ENCODE peak calls at places on chromosomes 1 and 21, in six cellular contexts. G, B, N, S, C and M are unnamed samples.

GRCh38 chr21:46599251-46599572 is 5.7 kb downstream of the S100B start:
- DNase-seq in G (peak; percentile 43), B (peak; percentile 82), N (peak; percentile 92), S (no peak), C (no peak), M (no peak)

GRCh38 chr1:33985166-33985565 is 121.3 kb downstream of the HMGB4 start:
- DNase-seq in G (no peak), B (peak; percentile 42), N (no peak), S (no peak), C (no peak), M (peak; percentile 53)

GRCh38 chr1:27496604-27497155 is 6.7 kb upstream of the WASF2 start:
- DNase-seq in G (no peak), B (peak; percentile 22), N (peak; percentile 52), S (no peak), C (no peak), M (peak; percentile 74)

GRCh38 chr1:84402060-84402459 is 3.8 kb downstream of the DNASE2B start:
- DNase-seq in G (no peak), B (no peak), N (no peak), S (no peak), C (no peak), M (peak; percentile 38)

GRCh38 chr1:208239518-208240381 is 4.4 kb downstream of the PLXNA2 start:
- DNase-seq in G (peak; percentile 11), B (no peak), N (no peak), S (no peak), C (no peak), M (peak; percentile 81)

GRCh38 chr1:67685558-67686271 is 714 bp downstream of the GADD45A start:
- DNase-seq in G (peak; percentile 61), B (peak; percentile 47), N (peak; percentile 59), S (peak; percentile 58), C (peak; percentile 37), M (peak; percentile 56)

GRCh38 chr1:233735847-233736246 is 121.9 kb downstream of the KCNK1 start:
- DNase-seq in G (no peak), B (no peak), N (no peak), S (no peak), C (no peak), M (no peak)

GRCh38 chr1:103576065-103576464 is 4.7 kb downstream of the AMY2B start:
- DNase-seq in G (no peak), B (peak; percentile 20), N (peak; percentile 11), S (no peak), C (no peak), M (no peak)

GRCh38 chr21:43194303-43195130 is 25.7 kb downstream of the CRYAA start:
- DNase-seq in G (peak; percentile 19), B (no peak), N (no peak), S (no peak), C (no peak), M (peak; percentile 13)

GRCh38 chr1:172425339-172425738 is 4.9 kb downstream of the C1orf105 start:
- DNase-seq in G (no peak), B (no peak), N (no peak), S (no peak), C (no peak), M (no peak)

GRCh38 chr1:6869002-6869380 is 83.7 kb downstream of the CAMTA1 start:
- DNase-seq in G (no peak), B (peak; percentile 33), N (no peak), S (no peak), C (no peak), M (no peak)

GRCh38 chr1:244970661-244971523 is 106.5 kb upstream of the HNRNPU start:
- DNase-seq in G (peak; percentile 96), B (peak; percentile 98), N (peak; percentile 98), S (peak; percentile 94), C (peak; percentile 91), M (peak; percentile 93)

GRCh38 chr1:26218906-26219494 is 15.0 kb upstream of the CEP85 start:
- DNase-seq in G (no peak), B (no peak), N (no peak), S (no peak), C (no peak), M (no peak)

GRCh38 chr21:45497846-45498645 is 44.2 kb downstream of the SLC19A1 start:
- DNase-seq in G (peak; percentile 10), B (no peak), N (no peak), S (peak; percentile 2), C (no peak), M (no peak)

GRCh38 chr1:26983863-26984262 is 9.6 kb upstream of the TRNP1 start:
- DNase-seq in G (no peak), B (no peak), N (no peak), S (no peak), C (no peak), M (no peak)

GRCh38 chr1:227841141-227841540 is 25.7 kb downstream of the PRSS38 start:
- DNase-seq in G (no peak), B (no peak), N (no peak), S (no peak), C (no peak), M (no peak)

GRCh38 chr1:20399196-20399595 is 86.8 kb downstream of the CAMK2N1 start:
- DNase-seq in G (no peak), B (no peak), N (no peak), S (no peak), C (no peak), M (no peak)

GRCh38 chr21:34642211-34643075 is 26.4 kb upstream of the CLIC6 start:
- DNase-seq in G (no peak), B (no peak), N (peak; percentile 31), S (no peak), C (no peak), M (no peak)

GRCh38 chr21:9738527-9738926 is 782.9 kb upstream of the TPTE start:
- DNase-seq in G (no peak), B (no peak), N (no peak), S (no peak), C (no peak), M (no peak)

GRCh38 chr1:45370575-45370974 is 30.3 kb upstream of the MUTYH start:
- DNase-seq in G (no peak), B (no peak), N (no peak), S (no peak), C (no peak), M (no peak)

GRCh38 chr1:204885790-204886189 is 15.1 kb downstream of the NFASC start:
- DNase-seq in G (no peak), B (peak; percentile 39), N (no peak), S (no peak), C (no peak), M (no peak)
- H3K4me3 ChIP-seq in G (no peak overlapping the region), B (peak overlapping the region; percentile 72), N (no peak overlapping the region), S (no peak overlapping the region), C (no peak overlapping the region), M (no peak overlapping the region)

DNA sequence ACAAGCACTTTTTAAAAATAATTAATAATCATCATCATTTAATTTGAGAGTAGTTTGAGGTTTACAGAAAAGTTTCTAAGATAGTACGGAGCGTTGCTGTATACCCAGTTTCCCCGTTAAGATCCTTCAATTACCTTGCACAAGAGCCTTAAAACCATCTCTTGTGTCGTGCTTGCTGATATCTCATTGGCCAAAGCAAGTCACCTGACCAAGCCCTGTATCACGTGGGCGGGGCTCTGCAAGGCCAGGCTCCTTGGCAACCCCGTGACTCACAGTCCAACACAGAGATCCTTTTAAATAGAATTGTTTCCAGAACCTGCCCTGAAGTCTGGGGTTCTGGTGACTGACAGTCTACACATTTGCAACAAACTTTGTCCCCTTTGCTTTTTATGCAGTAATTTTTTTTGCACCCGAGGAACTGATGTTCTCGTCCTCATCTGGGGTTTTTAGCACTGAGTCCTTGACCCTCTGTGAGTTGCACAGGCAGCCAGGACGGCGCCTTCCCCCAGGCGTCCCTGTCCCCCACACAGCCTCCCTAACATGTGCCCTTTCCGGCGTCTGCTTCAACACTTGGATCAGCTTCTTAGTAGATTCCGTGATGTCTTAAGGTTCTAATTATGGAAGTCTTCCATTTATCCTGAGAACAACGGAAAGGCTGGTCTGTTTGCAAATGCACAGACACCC is 183.3 kb upstream of the TMEM51 start:
- DNase-seq in G (no peak), B (peak; percentile 94), N (peak; percentile 95), S (peak; percentile 47), C (peak; percentile 79), M (peak; percentile 95)
- H3K4me3 ChIP-seq in G (no peak overlapping the region), B (peak overlapping the region; percentile 39), N (no peak overlapping the region), S (no peak overlapping the region), C (peak overlapping the region; percentile 8), M (no peak overlapping the region)

DNA sequence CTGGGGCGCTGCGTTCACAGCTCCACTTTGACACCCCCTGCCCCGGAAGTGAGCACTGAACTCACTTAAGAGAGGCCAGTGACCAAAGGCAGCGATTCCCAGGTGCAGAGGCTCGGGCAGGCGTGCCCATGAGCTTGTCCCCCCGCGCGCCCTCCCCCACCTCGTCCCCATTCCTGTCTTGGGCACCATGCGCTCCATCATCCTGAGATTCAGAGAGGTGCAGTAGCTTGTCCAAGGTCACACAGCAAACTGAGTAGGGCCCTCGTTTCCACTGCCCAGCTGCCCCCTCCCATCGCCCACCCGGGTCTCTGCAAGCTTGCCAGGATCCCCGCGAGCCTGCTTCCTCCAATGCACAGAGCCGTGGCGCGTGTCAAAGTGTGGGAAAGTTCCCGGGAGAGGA is 68.0 kb downstream of the SYT2 start:
- DNase-seq in G (no peak), B (no peak), N (no peak), S (no peak), C (no peak), M (no peak)
- H3K4me3 ChIP-seq in G (no peak overlapping the region), B (no peak overlapping the region), N (no peak overlapping the region), S (no peak overlapping the region), C (peak overlapping the region; percentile 35), M (no peak overlapping the region)

GRCh38 chr1:220877348-220878095 is 1.7 kb upstream of the HLX start:
- DNase-seq in G (no peak), B (no peak), N (no peak), S (no peak), C (no peak), M (no peak)
- H3K4me3 ChIP-seq in G (peak overlapping the region; percentile 70), B (no peak overlapping the region), N (peak overlapping the region; percentile 39), S (peak overlapping the region; percentile 100), C (peak overlapping the region; percentile 40), M (no peak overlapping the region)

GRCh38 chr1:204623894-204624361 is 61.6 kb downstream of the LRRN2 start:
- DNase-seq in G (no peak), B (no peak), N (peak; percentile 4), S (no peak), C (no peak), M (no peak)

GRCh38 chr1:204619721-204620120 is 65.8 kb downstream of the LRRN2 start:
- DNase-seq in G (no peak), B (no peak), N (no peak), S (no peak), C (no peak), M (no peak)

GRCh38 chr1:204621996-204622395 is 63.5 kb downstream of the LRRN2 start:
- DNase-seq in G (no peak), B (no peak), N (no peak), S (no peak), C (no peak), M (no peak)

GRCh38 chr1:204623365-204623893 is 62.1 kb downstream of the LRRN2 start:
- DNase-seq in G (no peak), B (no peak), N (peak; percentile 76), S (no peak), C (no peak), M (no peak)

DNA sequence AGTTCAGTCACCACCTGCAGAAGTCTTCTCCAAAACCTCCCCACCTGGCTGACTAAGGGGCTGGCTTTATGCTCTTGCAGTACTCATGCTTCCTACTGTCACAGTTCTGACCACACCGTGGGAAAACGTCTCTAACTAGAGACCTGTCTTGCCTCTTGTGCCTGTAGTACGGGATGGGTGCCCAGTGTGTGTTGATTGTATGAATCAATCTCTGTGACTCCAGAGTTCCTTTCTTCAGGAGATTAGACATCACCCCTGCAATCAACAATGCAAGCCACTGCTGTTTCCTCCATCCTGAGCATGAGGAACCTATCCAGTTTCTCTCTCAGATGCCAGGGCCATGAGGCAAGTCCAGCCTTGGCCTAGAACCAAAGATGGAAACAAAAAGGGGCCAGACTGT is 64.1 kb downstream of the LRRN2 start:
- DNase-seq in G (no peak), B (no peak), N (no peak), S (no peak), C (no peak), M (no peak)
- H3K4me3 ChIP-seq in G (no peak overlapping the region), B (no peak overlapping the region), N (no peak overlapping the region), S (no peak overlapping the region), C (no peak overlapping the region), M (no peak overlapping the region)